ENCODE peak calls at places on chromosomes 3 and 15, in four cellular contexts. H is lower lobe of right lung; I is cardiac muscle cell; L is CD8-positive, alpha-beta T cell. O is an unnamed sample.

GRCh38 chr3:145411605-145412004 is 749.4 kb downstream of the PLOD2 start:
- DNase-seq in H (no peak), I (no peak), L (no peak), O (no peak)

GRCh38 chr15:41493205-41493901 is at the start of gene ITPKA:
- DNase-seq in H (peak; percentile 82), I (peak; percentile 74), L (peak; percentile 77), O (peak; percentile 92)

GRCh38 chr3:121175083-121175482 is 267.1 kb downstream of the STXBP5L start:
- DNase-seq in H (no peak), I (no peak), L (no peak), O (no peak)

GRCh38 chr3:159929181-159929893 is 59.3 kb upstream of the IL12A start:
- DNase-seq in H (peak; percentile 46), I (peak; percentile 66), L (no peak), O (peak; percentile 35)

GRCh38 chr15:85597155-85597815 is 197.4 kb downstream of the KLHL25 start:
- DNase-seq in H (no peak), I (no peak), L (no peak), O (no peak)

GRCh38 chr3:187738089-187738399 is 7.2 kb downstream of the BCL6 start:
- DNase-seq in H (no peak), I (no peak), L (no peak), O (no peak)

GRCh38 chr3:8985411-8985831 is 22.1 kb upstream of the RAD18 start:
- DNase-seq in H (no peak), I (no peak), L (no peak), O (no peak)

GRCh38 chr3:54710954-54711353 is 216.9 kb downstream of the LRTM1 start:
- DNase-seq in H (no peak), I (no peak), L (no peak), O (no peak)

GRCh38 chr3:151011427-151011826 is 38.9 kb upstream of the CLRN1 start:
- DNase-seq in H (no peak), I (peak; percentile 67), L (no peak), O (no peak)

GRCh38 chr3:160919942-160920341 is 163.9 kb downstream of the PPM1L start:
- DNase-seq in H (no peak), I (no peak), L (no peak), O (no peak)

GRCh38 chr15:31489801-31490646 is 163.4 kb downstream of the KLF13 start:
- DNase-seq in H (no peak), I (peak; percentile 77), L (peak; percentile 45), O (no peak)

GRCh38 chr3:33174711-33175409 is 43.8 kb downstream of the SUSD5 start:
- DNase-seq in H (no peak), I (no peak), L (no peak), O (no peak)

GRCh38 chr15:75195122-75195765 is 6.4 kb upstream of the C15orf39 start:
- DNase-seq in H (no peak), I (peak; percentile 40), L (no peak), O (no peak)

GRCh38 chr15:90463381-90463780 is 66.3 kb upstream of the CRTC3 start:
- DNase-seq in H (no peak), I (peak; percentile 75), L (no peak), O (no peak)

GRCh38 chr3:152198655-152199054 is 70.1 kb upstream of the MBNL1 start:
- DNase-seq in H (no peak), I (no peak), L (no peak), O (no peak)
- H3K27ac ChIP-seq in H (peak overlapping the region; percentile 76), I (no peak overlapping the region), L (peak overlapping the region; percentile 52), O (peak overlapping the region; percentile 75)

DNA sequence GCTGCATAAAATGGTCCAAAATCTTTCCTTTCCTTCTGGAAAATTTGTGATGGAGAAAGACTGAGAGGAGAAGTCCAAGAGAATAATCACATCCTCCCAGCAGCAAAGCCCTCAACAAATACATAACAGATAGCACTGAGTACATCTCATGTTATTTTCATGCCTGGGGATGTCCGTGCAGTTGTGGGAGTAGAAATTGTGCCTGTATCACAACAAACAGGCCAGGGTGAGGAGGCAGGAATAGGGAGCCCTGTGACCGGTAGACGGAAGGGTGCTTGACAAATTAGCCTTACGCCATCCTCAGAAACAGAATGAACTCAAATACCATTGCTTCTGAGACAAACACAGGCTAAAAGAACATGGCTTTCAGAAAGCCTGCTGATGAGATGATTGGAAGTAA is 333.2 kb upstream of the UMPS start:
- DNase-seq in H (no peak), I (no peak), L (no peak), O (no peak)
- H3K27me3 ChIP-seq in H (no peaks in the 10 kb centered on the region), I (no peaks in the 10 kb centered on the region), L (no peaks in the 10 kb centered on the region), O (no peaks in the 10 kb centered on the region)

DNA sequence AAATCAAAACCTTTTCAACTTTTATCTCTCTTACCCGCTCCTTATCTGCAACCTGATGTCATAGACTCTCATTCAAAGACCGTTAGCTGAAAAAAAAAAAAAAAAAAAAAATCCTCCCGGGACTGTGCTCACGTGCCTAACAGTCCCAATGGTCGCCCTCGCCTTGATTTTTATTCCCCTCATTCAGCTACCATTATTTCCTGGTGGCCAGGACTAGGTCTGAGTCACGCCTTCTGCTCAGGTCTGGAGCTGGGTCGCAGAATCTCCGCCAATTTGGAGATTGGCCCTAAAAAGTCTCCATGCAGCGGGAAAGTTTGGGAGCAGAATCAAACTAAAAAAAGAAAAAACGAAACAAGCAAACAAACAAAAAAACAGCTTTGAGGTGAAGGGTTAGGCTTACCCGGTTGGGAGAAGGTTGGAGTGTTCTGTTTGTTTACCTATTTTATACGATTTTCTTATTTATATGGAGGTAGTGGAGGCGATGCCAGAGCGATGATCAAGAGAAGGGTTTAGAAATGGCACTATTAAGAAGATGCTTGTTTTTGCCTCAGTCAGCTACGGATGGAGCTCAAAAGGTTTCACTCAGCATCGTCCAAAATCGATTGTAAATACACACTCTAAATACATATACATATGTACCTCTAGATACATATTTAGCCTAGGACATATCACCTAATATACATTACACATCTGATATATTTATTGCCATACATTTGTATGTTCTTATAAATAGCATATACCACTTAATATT is 51.1 kb downstream of the ZIC4 start:
- DNase-seq in H (no peak), I (no peak), L (no peak), O (no peak)
- H3K4me1 ChIP-seq in H (no peaks in the 10 kb centered on the region), I (no peaks in the 10 kb centered on the region), L (no peaks in the 10 kb centered on the region), O (no peaks in the 10 kb centered on the region)

DNA sequence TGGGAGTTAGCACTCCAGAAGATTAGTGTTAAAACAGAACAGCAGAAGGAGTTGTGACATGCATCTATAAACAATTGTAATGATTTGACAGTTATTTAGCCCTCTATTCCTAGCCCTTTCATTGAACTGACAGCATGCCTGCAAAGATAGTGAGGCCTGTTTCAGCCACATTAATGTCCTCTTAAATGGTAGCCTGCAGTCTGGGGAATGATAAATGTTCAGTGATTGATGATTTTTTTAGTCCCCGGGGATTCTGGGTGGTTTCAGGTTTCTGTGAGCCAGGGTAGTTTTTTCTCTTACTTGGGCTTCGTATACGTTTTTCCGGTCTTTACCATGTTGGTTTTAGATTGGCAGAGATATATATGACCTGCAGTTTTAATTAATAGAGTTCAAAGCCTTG is 172.0 kb downstream of the TCF12 start:
- DNase-seq in H (no peak), I (no peak), L (no peak), O (no peak)
- H3K27ac ChIP-seq in H (no peak overlapping the region), I (peak overlapping the region; percentile 63), L (no peak overlapping the region), O (no peak overlapping the region)

DNA sequence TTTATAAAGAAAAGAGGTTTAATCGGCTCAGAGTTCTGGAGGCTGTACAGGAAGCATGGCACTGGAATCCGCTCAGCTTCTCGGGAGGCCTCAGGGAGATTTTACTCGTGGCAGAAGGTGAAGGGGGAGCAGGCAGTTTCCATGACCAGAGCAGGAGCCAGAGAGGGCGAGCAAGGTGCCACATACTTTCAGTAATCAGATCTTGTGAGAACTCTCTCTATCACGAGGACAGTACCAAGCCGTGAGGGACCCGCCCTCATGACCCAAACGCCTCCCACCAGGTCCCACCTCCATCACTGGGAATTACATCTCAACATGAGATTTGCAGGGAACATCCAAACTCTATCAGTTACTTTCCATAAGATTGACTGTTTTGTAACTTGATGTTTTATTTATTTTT is 70.7 kb upstream of the SYN2 start:
- DNase-seq in H (no peak), I (no peak), L (no peak), O (no peak)
- H3K27me3 ChIP-seq in H (no peaks in the 10 kb centered on the region), I (no peaks in the 10 kb centered on the region), L (no peaks in the 10 kb centered on the region), O (no peaks in the 10 kb centered on the region)

DNA sequence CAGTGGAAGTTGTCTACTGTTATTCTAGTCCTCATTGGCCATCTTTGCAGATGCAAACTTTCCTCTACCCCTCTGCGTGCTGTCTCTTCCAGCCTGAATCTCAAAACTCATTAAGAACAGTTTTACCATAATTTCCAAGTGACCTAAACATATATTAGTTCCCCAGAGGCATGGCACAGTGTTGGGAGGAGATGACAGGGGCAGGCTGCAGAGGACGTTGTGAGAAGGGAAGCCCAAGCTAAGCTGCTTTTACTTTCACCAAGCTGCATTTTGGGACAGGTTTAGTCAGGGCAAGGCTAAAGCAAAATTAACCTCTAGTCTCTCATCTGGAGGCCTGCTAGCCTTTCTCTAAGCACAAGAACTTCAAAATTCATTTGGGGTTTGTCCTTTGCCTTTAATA is 318.6 kb upstream of the SATB1 start:
- DNase-seq in H (no peak), I (no peak), L (no peak), O (no peak)
- H3K4me1 ChIP-seq in H (peaks cover 9% of the 10 kb centered on the region), I (no peaks in the 10 kb centered on the region), L (peaks cover 65% of the 10 kb centered on the region), O (peaks cover 62% of the 10 kb centered on the region)

DNA sequence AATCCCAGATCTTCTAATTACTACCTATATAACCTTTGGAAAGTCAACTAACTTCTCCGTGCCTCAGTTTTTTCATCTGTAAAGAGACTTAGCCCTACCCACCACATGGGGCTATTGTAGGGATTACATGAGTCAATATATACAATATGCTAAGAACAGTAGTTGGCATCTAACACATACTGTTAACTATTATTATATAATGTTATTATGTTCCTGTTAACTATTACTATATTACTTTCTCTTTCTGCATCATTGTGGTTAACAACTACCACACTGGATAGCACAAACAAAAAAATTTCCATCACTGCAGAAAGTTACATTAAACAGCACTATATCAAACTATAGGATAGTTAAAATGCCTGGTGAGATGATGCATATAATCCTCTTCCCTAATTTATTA is 23.7 kb downstream of the STAG1 start:
- DNase-seq in H (no peak), I (no peak), L (no peak), O (no peak)
- H3K27ac ChIP-seq in H (no peak overlapping the region), I (no peak overlapping the region), L (no peak overlapping the region), O (no peak overlapping the region)

DNA sequence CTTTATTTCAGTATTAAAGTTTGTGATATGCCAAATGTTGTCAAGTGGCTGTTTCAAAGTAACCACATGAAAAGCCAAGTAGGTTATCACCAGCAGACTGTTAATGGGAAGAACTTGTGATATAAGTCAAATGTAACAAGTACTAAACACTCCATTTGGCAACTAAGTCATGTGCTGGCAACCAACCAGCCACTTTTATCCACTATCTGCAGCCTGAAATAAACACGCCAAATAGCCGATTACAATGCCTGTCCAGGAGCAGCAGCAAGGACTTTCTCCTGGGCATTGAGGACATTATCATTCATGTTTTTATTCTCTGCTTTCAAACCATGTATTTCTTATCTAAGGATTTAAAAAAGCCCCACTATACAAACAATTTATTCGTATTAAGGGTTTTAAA is 448.8 kb downstream of the ERC2 start:
- DNase-seq in H (no peak), I (peak; percentile 4), L (no peak), O (no peak)
- H3K27me3 ChIP-seq in H (no peaks in the 10 kb centered on the region), I (no peaks in the 10 kb centered on the region), L (no peaks in the 10 kb centered on the region), O (no peaks in the 10 kb centered on the region)

O was measured in left lung.